ENCODE peak calls at places on chromosomes 16 and 17, in five cellular contexts. B, A, M, U and V are unnamed samples.

GRCh38 chr16:85978291-85978775 is 79.4 kb downstream of the IRF8 start:
- DNase-seq in U (no peak), M (no peak), A (no peak), B (no peak), V (no peak)

GRCh38 chr16:87963400-87963799 is 12.2 kb downstream of the BANP start:
- DNase-seq in M (no peak), A (peak), U (no peak), B (no peak), V (no peak)

GRCh38 chr16:28293589-28293935 is 1.2 kb downstream of the SBK1 start:
- DNase-seq in M (no peak), B (no peak), A (no peak), U (no peak), V (no peak)

GRCh38 chr17:79664925-79665738 is 54.3 kb upstream of the RBFOX3 start:
- DNase-seq in U (no peak), M (no peak), A (no peak), B (peak), V (peak)

GRCh38 chr17:234163-235047 is 53.0 kb upstream of the DOC2B start:
- DNase-seq in U (no peak), B (no peak), A (no peak), M (no peak), V (no peak)

GRCh38 chr16:4133897-4134372 is 17.7 kb upstream of the ADCY9 start:
- DNase-seq in A (no peak), M (no peak), U (no peak), B (no peak), V (no peak)

GRCh38 chr16:74740795-74741304 is 33.8 kb downstream of the FA2H start:
- DNase-seq in M (peak), U (no peak), A (no peak), B (no peak), V (no peak)

GRCh38 chr17:35082073-35082657 is 18.7 kb upstream of the RFFL start:
- DNase-seq in A (no peak), M (no peak), B (no peak), U (no peak), V (no peak)

GRCh38 chr17:81432873-81433451 is 37.7 kb downstream of the BAHCC1 start:
- DNase-seq in B (no peak), M (peak), A (no peak), U (no peak), V (no peak)

GRCh38 chr17:42249681-42250446 is 26.3 kb downstream of the STAT5B start:
- DNase-seq in A (peak), B (no peak), M (no peak), U (no peak), V (no peak)

GRCh38 chr16:9082422-9082821 is 9.0 kb upstream of the HAPSTR1 start:
- DNase-seq in U (no peak), A (no peak), M (no peak), B (no peak), V (no peak)

GRCh38 chr16:27564226-27564625 is 14.3 kb downstream of the KATNIP start:
- DNase-seq in A (no peak), U (no peak), B (no peak), M (no peak), V (no peak)

GRCh38 chr16:83779881-83780280 is 27.9 kb upstream of the HSBP1 start:
- DNase-seq in M (no peak), B (no peak), A (no peak), U (no peak), V (no peak)

GRCh38 chr16:22352119-22352518 is 22.3 kb downstream of the CDR2 start:
- DNase-seq in A (no peak), M (no peak), U (no peak), B (no peak), V (no peak)

GRCh38 chr16:13038591-13038990 is 137.2 kb downstream of the SHISA9 start:
- DNase-seq in M (no peak), B (no peak), U (no peak), A (no peak), V (no peak)

GRCh38 chr17:79839363-79840203 is at the start of gene CBX4:
- DNase-seq in U (peak), B (peak), A (peak), M (peak), V (peak)

GRCh38 chr16:5575846-5576245 is 478.3 kb upstream of the EEF2KMT start:
- DNase-seq in A (no peak), B (no peak), M (no peak), U (no peak), V (no peak)

GRCh38 chr16:85402910-85403692 is 210.0 kb upstream of the GSE1 start:
- DNase-seq in B (no peak), A (no peak), M (no peak), U (no peak), V (no peak)

GRCh38 chr16:57533618-57534336 is 2.6 kb downstream of the CCDC102A start:
- DNase-seq in A (peak), U (no peak), M (no peak), B (peak), V (no peak)

GRCh38 chr16:70430667-70431536 is 8.0 kb downstream of the ST3GAL2 start:
- DNase-seq in U (no peak), A (peak), B (no peak), M (no peak), V (no peak)